ENCODE peak calls at places on chromosomes 2 and 18, in eight cellular contexts. B is astrocyte of the spinal cord; W is fibroblast of lung; I is BJ; D is CD8-positive, alpha-beta T cell; X is lower lobe of right lung; Z is epithelial cell of esophagus; S is foreskin fibroblast. U is an unnamed sample.

GRCh38 chr18:54806526-54806925 is 21.8 kb upstream of the RAB27B start:
- DNase-seq in W (peak), B (peak), X (no peak), I (no peak), S (peak), D (no peak), Z (peak), U (no peak)

GRCh38 chr2:23475473-23475872 is 90.5 kb downstream of the KLHL29 start:
- DNase-seq in W (no peak), I (no peak), X (no peak), B (no peak), D (no peak), S (no peak), Z (no peak), U (no peak)

GRCh38 chr18:49548266-49548665 is 13.6 kb upstream of the LIPG start:
- DNase-seq in I (peak), W (peak), B (peak), S (no peak), X (no peak), Z (peak), D (no peak), U (no peak)

GRCh38 chr2:128636802-128637147 is 318.1 kb upstream of the HS6ST1 start:
- DNase-seq in Z (no peak), D (peak), B (no peak), I (no peak), W (no peak), S (no peak), X (no peak), U (no peak)

GRCh38 chr2:138500592-138501426 is 761 bp upstream of the SPOPL start:
- DNase-seq in B (no peak), D (no peak), W (no peak), S (no peak), I (no peak), Z (no peak), X (no peak), U (no peak)

GRCh38 chr18:61771861-61772260 is 120.9 kb downstream of the RNF152 start:
- DNase-seq in Z (no peak), D (no peak), B (no peak), I (no peak), S (no peak), W (no peak), X (no peak), U (no peak)

GRCh38 chr2:241490444-241490760 is 18.0 kb downstream of the STK25 start:
- DNase-seq in Z (no peak), I (no peak), W (no peak), X (no peak), B (no peak), S (no peak), D (no peak), U (no peak)

GRCh38 chr2:190344275-190344827 is 962 bp downstream of the INPP1 start:
- DNase-seq in B (no peak), D (no peak), W (peak), S (no peak), I (no peak), Z (peak), X (no peak), U (no peak)

GRCh38 chr2:85804583-85804982 is 50.8 kb downstream of the ATOH8 start:
- DNase-seq in X (no peak), D (no peak), S (no peak), Z (peak), W (no peak), I (no peak), B (no peak), U (no peak)

GRCh38 chr2:147485210-147485851 is 359.5 kb upstream of the ACVR2A start:
- DNase-seq in Z (no peak), I (no peak), X (no peak), S (no peak), W (no peak), D (no peak), B (no peak), U (no peak)

GRCh38 chr2:200308001-200308400 is 1.5 kb downstream of the SPATS2L start:
- DNase-seq in X (no peak), B (peak), D (no peak), W (peak), I (no peak), Z (peak), S (peak), U (no peak)

GRCh38 chr2:8565399-8566154 is 116.3 kb upstream of the ID2 start:
- DNase-seq in W (no peak), I (no peak), B (no peak), X (no peak), S (no peak), Z (no peak), D (peak), U (no peak)

GRCh38 chr2:64766841-64767669 is 113.3 kb upstream of the SERTAD2 start:
- DNase-seq in W (peak), Z (no peak), B (peak), X (no peak), I (no peak), S (no peak), D (no peak), U (no peak)

GRCh38 chr2:227322530-227323190 is 2.4 kb upstream of the MFF start:
- DNase-seq in X (no peak), I (no peak), B (no peak), Z (no peak), W (no peak), S (no peak), D (no peak), U (no peak)

GRCh38 chr2:130986890-130987493 is 106.3 kb downstream of the FAM168B start:
- DNase-seq in I (no peak), Z (no peak), B (no peak), W (no peak), S (no peak), X (no peak), D (no peak), U (no peak)

GRCh38 chr18:6001867-6002266 is 106.5 kb upstream of the TMEM200C start:
- DNase-seq in B (peak), S (no peak), D (no peak), Z (no peak), X (no peak), W (peak), I (no peak), U (no peak)

GRCh38 chr2:65353046-65353445 is 79.4 kb downstream of the SPRED2 start:
- DNase-seq in Z (no peak), S (no peak), D (no peak), B (no peak), X (no peak), I (no peak), W (no peak), U (no peak)

GRCh38 chr2:58609306-58609705 is 368.2 kb upstream of the FANCL start:
- DNase-seq in B (no peak), I (no peak), Z (no peak), D (no peak), S (peak), W (no peak), X (no peak), U (no peak)

GRCh38 chr2:85394976-85395375 is 15.2 kb downstream of the CAPG start:
- DNase-seq in B (no peak), I (no peak), S (no peak), X (no peak), W (no peak), D (no peak), Z (no peak), U (no peak)

GRCh38 chr2:70425682-70426301 is 123.9 kb upstream of the FAM136A start:
- DNase-seq in I (no peak), B (no peak), D (no peak), Z (peak), W (no peak), X (peak), S (no peak), U (no peak)

GRCh38 chr2:152421521-152422367 is 86.8 kb downstream of the FMNL2 start:
- DNase-seq in S (peak), D (no peak), B (peak), X (no peak), W (peak), I (peak), Z (peak), U (peak)

GRCh38 chr2:241314181-241314932 is 1.1 kb downstream of the HDLBP start:
- DNase-seq in D (no peak), I (no peak), W (peak), Z (peak), B (peak), S (no peak), X (no peak), U (no peak)

GRCh38 chr2:38560092-38560491 is 42.6 kb downstream of the HNRNPLL start:
- DNase-seq in X (no peak), S (no peak), W (no peak), D (no peak), I (no peak), Z (no peak), B (no peak), U (no peak)

GRCh38 chr2:120910069-120910468 is 174.4 kb downstream of the GLI2 start:
- DNase-seq in I (no peak), W (no peak), D (no peak), S (no peak), B (no peak), Z (no peak), X (peak), U (no peak)

GRCh38 chr18:22282311-22283235 is 113.2 kb downstream of the GATA6 start:
- DNase-seq in X (no peak), B (peak), S (no peak), I (peak), Z (peak), W (peak), D (no peak), U (peak)

GRCh38 chr18:55544028-55544427 is 44.0 kb downstream of the TCF4 start:
- DNase-seq in I (no peak), X (no peak), S (no peak), B (no peak), W (no peak), Z (no peak), D (no peak), U (no peak)

GRCh38 chr2:152560163-152560562 is 157.1 kb downstream of the PRPF40A start:
- DNase-seq in S (peak), X (no peak), Z (no peak), W (peak), I (no peak), B (peak), D (no peak), U (peak)

GRCh38 chr18:34222396-34223163 is 2.1 kb downstream of the NOL4 start:
- DNase-seq in Z (peak), W (peak), B (peak), X (peak), D (no peak), I (no peak), S (no peak), U (no peak)

GRCh38 chr2:196696423-196697073 is 57.0 kb downstream of the CCDC150 start:
- DNase-seq in D (no peak), B (peak), W (peak), Z (peak), X (no peak), I (no peak), S (peak), U (peak)

GRCh38 chr2:207167129-207167923 is 1.6 kb upstream of the KLF7 start:
- DNase-seq in B (peak), Z (peak), W (peak), I (peak), X (no peak), D (no peak), S (peak), U (no peak)

GRCh38 chr2:233822101-233822771 is 32.1 kb downstream of the HJURP start:
- DNase-seq in B (no peak), W (no peak), D (no peak), X (no peak), I (no peak), Z (no peak), S (no peak), U (no peak)

GRCh38 chr2:226655871-226656270 is 143.7 kb downstream of the IRS1 start:
- DNase-seq in W (peak), X (peak), S (no peak), I (no peak), D (no peak), B (peak), Z (no peak), U (no peak)

DNA sequence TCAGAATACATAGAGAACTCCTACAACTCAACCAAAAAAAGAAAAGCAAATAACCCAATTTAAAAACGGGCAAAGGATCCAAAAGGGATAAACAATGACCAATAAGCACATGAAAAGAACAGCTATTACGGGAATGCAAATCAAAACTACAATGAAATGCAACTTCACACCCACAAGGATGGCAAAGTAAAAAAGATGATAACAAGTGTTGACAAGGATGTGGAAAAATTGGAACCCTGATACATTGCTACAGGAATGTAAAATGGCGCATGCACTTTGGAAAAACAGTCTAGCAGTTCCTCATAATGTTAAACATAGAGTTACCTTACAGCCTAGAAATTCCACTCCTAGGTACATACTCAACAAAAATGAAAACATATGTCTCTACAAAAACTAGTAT is 4.7 kb downstream of the EXOC6B start:
- DNase-seq in D (no peak), Z (no peak), I (no peak), B (no peak), S (no peak), X (no peak), W (no peak), U (no peak)
- TF ChIP-seq CTCF in D (no peak), Z (no peak), I (no peak), B (no peak), S (no peak), X (no peak), W (no peak), U (no peak)

GRCh38 chr18:74083071-74083954 is 64.3 kb downstream of the FBXO15 start:
- DNase-seq in B (no peak), D (peak), X (no peak), W (no peak), S (peak), I (no peak), Z (no peak), U (no peak)

GRCh38 chr18:74084184-74084583 is 63.5 kb downstream of the FBXO15 start:
- DNase-seq in B (no peak), D (no peak), W (no peak), S (no peak), Z (no peak), X (no peak), I (no peak), U (no peak)

GRCh38 chr18:74078257-74078656 is 69.4 kb downstream of the FBXO15 start:
- DNase-seq in B (no peak), Z (no peak), D (no peak), X (no peak), W (no peak), I (no peak), S (no peak), U (no peak)

GRCh38 chr18:74081966-74082365 is 65.7 kb downstream of the FBXO15 start:
- DNase-seq in D (no peak), Z (peak), X (no peak), S (no peak), I (no peak), W (no peak), B (no peak), U (no peak)

DNA sequence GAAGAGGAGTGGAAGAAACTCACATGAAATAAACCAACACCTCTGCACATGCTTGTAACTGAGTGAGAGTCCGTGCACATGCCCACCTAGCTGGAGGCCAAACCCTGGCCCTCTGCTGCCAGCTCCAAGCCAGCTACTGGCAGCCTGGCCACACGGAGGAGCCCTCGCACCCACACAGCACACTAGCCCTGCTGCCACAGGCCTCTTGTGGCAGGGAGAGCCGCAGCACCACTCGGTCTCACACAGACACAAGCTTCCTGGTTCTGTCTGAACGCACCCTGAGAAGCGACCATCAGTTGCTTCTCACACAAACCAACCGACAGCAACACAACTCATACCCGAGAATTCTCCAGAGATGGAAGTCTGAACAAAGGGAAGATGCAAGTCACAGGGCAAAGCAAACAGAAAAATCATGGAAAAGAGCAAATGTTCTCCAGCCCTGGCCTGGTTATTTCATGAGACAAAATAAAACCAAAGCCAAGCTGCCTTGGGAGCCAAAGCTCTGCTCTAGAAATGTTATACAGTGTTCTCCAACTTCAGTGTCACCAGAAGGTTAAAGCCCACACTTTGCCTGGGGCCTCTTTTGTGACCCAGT is 65.1 kb downstream of the FBXO15 start:
- DNase-seq in S (peak), W (peak), Z (peak), D (peak), B (peak), I (peak), X (no peak), U (peak)
- H3K4me3 ChIP-seq in S (no peak), W (no peak), Z (no peak), D (peak), B (no peak), I (no peak), X (no peak), U (no peak)

GRCh38 chr18:63422862-63423304 is 607 bp upstream of the VPS4B start:
- DNase-seq in W (no peak), I (no peak), Z (peak), S (no peak), X (peak), D (no peak), B (no peak), U (no peak)
- TF ChIP-seq CTCF in W (no peak), I (peak), Z (no peak), S (no peak), X (no peak), D (no peak), B (no peak), U (no peak)

GRCh38 chr18:59902180-59902992 is 2.6 kb downstream of the PMAIP1 start:
- DNase-seq in B (peak), X (no peak), S (no peak), I (no peak), D (no peak), Z (peak), W (peak), U (no peak)
- H3K4me3 ChIP-seq in B (peak), X (no peak), S (no peak), I (no peak), D (no peak), Z (no peak), W (no peak), U (no peak)

GRCh38 chr2:54522624-54523281 is 66.6 kb downstream of the SPTBN1 start:
- DNase-seq in X (peak), B (peak), I (no peak), Z (peak), S (peak), W (peak), D (peak), U (no peak)
- TF ChIP-seq CTCF in X (peak), B (peak), I (peak), Z (peak), S (peak), W (peak), D (peak), U (peak)

GRCh38 chr2:24501813-24502212 is 10.8 kb downstream of the NCOA1 start:
- DNase-seq in X (no peak), S (no peak), W (no peak), I (no peak), Z (no peak), D (no peak), B (no peak), U (no peak)
- H3K4me3 ChIP-seq in X (no peak), S (no peak), W (no peak), I (no peak), Z (no peak), D (no peak), B (no peak), U (no peak)

DNA sequence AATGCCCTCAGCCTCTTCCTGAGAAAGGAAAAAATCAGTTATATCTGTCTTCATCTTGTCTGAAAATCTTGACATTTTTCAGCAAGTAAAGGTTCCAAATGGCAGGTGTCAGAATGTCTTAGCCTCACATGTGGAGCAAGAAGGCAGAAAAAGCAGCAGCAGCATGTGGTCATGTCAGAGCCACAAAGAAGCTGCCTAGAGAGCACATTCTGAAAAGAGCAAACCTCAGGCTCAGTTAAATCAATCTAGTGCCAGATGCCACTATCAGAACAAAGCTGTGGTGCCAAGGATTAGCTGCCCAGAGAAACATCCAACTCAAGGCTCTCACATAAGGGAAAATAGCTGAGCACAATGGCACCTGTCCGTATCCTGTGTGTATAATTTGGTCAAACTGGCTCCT is 105.9 kb downstream of the SRBD1 start:
- DNase-seq in D (no peak), W (no peak), Z (no peak), B (no peak), S (no peak), I (no peak), X (no peak), U (no peak)
- TF ChIP-seq CTCF in D (no peak), W (no peak), Z (no peak), B (no peak), S (no peak), I (no peak), X (no peak), U (no peak)

GRCh38 chr2:181463573-181463972 is 6.4 kb downstream of the ITGA4 start:
- DNase-seq in B (no peak), X (no peak), Z (no peak), D (no peak), I (no peak), S (no peak), W (no peak), U (no peak)
- H3K4me3 ChIP-seq in B (no peak), X (no peak), Z (no peak), D (peak), I (no peak), S (no peak), W (no peak), U (no peak)

GRCh38 chr2:239296020-239296932 is 104.5 kb downstream of the HDAC4 start:
- DNase-seq in D (no peak), S (no peak), B (no peak), W (no peak), I (no peak), Z (no peak), X (no peak), U (no peak)
- TF ChIP-seq CTCF in D (no peak), S (no peak), B (no peak), W (no peak), I (no peak), Z (no peak), X (no peak), U (no peak)

U was measured in AG09309.